ENCODE peak calls at places on chromosomes 1 and 21, in four cellular contexts. Y is K562, U is SK-N-SH, Z is A549. X is an unnamed sample.

GRCh38 chr1:67190410-67190809 is 24.2 kb downstream of the IL23R start:
- DNase-seq in Y (no peak), U (no peak), Z (peak), X (no peak)

GRCh38 chr21:41767606-41768370 is 936 bp upstream of the RIPK4 start:
- DNase-seq in Y (no peak), U (no peak), Z (peak), X (peak)

GRCh38 chr1:169108897-169109560 is 2.5 kb downstream of the ATP1B1 start:
- DNase-seq in Y (no peak), U (peak), Z (peak), X (peak)

GRCh38 chr1:11784993-11785769 is 20.6 kb downstream of the MTHFR start:
- DNase-seq in Y (peak), U (peak), Z (peak), X (peak)

GRCh38 chr1:57848406-57848805 is 424.5 kb upstream of the DAB1 start:
- DNase-seq in Y (no peak), U (no peak), Z (no peak), X (no peak)

GRCh38 chr1:239222999-239223398 is 163.4 kb upstream of the CHRM3 start:
- DNase-seq in Y (no peak), U (no peak), Z (no peak), X (no peak)

GRCh38 chr1:241749041-241749798 is 97.1 kb downstream of the WDR64 start:
- DNase-seq in Y (no peak), U (no peak), Z (no peak), X (no peak)

GRCh38 chr1:1914101-1914811 is 804 bp upstream of the CALML6 start:
- DNase-seq in Y (no peak), U (no peak), Z (no peak), X (peak)

GRCh38 chr1:98500324-98500723 is 161.2 kb upstream of the SNX7 start:
- DNase-seq in Y (no peak), U (no peak), Z (no peak), X (no peak)

GRCh38 chr1:94989398-94989797 is 62.5 kb upstream of the CNN3 start:
- DNase-seq in Y (no peak), U (peak), Z (no peak), X (no peak)

GRCh38 chr21:31577280-31577679 is 82.2 kb upstream of the SOD1 start:
- DNase-seq in Y (no peak), U (no peak), Z (no peak), X (no peak)

GRCh38 chr1:156090138-156090821 is 8.0 kb upstream of the MEX3A start:
- DNase-seq in Y (no peak), U (no peak), Z (no peak), X (no peak)

GRCh38 chr1:81232505-81232904 is 568.2 kb upstream of the ADGRL2 start:
- DNase-seq in Y (no peak), U (peak), Z (no peak), X (no peak)

GRCh38 chr1:70411360-70411844 is 334 bp downstream of the CTH start:
- DNase-seq in Y (no peak), U (peak), Z (no peak), X (no peak)

GRCh38 chr21:43766734-43767497 is 9.2 kb downstream of the CSTB start:
- DNase-seq in Y (no peak), U (no peak), Z (peak), X (no peak)

GRCh38 chr1:26064591-26064990 is 2.8 kb downstream of the TRIM63 start:
- DNase-seq in Y (no peak), U (no peak), Z (no peak), X (no peak)

GRCh38 chr1:33724348-33724747 is 139.5 kb upstream of the HMGB4 start:
- DNase-seq in Y (no peak), U (no peak), Z (no peak), X (no peak)

GRCh38 chr1:182262425-182262824 is 129.2 kb downstream of the GLUL start:
- DNase-seq in Y (peak), U (no peak), Z (no peak), X (no peak)

GRCh38 chr1:109890115-109890953 is 20.3 kb upstream of the CSF1 start:
- DNase-seq in Y (peak), U (no peak), Z (no peak), X (no peak)

GRCh38 chr1:178910023-178910422 is 39.1 kb upstream of the ANGPTL1 start:
- DNase-seq in Y (no peak), U (no peak), Z (no peak), X (no peak)

GRCh38 chr1:11804666-11805453 is 904 bp downstream of the MTHFR start:
- DNase-seq in Y (peak), U (peak), Z (no peak), X (peak)

GRCh38 chr1:208106218-208106617 is 138.0 kb downstream of the PLXNA2 start:
- DNase-seq in Y (no peak), U (no peak), Z (no peak), X (no peak)

GRCh38 chr1:236502972-236503639 is 20.7 kb upstream of the LGALS8 start:
- DNase-seq in Y (peak), U (no peak), Z (peak), X (peak)

GRCh38 chr1:7372477-7373120 is 398.5 kb upstream of the VAMP3 start:
- DNase-seq in Y (no peak), U (no peak), Z (no peak), X (peak)

DNA sequence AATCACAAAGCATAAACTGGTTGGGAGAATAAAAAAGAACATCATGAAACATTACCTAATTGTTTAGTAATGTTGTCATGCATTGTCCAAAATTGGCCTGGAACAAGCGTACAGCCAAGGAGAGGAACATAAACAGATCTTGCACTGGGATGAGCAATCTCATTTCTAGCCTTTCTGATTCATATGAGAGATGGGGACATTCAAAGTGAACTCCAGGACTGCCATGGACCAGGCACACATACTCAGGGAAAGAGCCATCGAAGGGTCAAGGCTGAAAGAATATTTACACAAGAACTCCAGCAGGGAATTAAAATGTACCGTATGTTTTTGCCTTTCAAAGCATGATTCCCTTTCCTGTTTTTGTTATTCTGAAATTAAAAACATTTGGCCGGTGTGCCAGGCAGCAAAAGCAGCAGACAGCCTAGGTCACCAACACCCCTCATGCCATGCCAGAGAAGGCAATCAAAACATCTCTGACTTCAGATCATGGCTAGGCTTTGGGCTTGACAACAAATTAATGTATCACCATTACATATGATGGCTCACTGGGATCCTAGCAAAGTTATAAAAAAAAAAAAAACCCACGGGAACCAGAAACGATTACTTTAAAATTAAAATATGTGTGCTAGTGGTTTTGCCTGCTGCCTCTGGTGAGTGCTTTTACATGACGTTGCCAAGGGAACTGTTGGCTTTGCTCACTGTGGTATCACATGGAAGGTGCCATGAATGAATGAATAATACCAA is 159.8 kb downstream of the TGFBR3 start:
- DNase-seq in Y (no peak), U (no peak), Z (no peak), X (peak)
- TF ChIP-seq EP300 in Y (no peak), U (no peak), Z (no peak), X (peak)

GRCh38 chr1:91621907-91622306 is 121.3 kb downstream of the CDC7 start:
- DNase-seq in Y (no peak), U (no peak), Z (no peak), X (no peak)

GRCh38 chr1:91621360-91621759 is 120.7 kb downstream of the CDC7 start:
- DNase-seq in Y (no peak), U (no peak), Z (no peak), X (no peak)

GRCh38 chr1:91619881-91620280 is 119.2 kb downstream of the CDC7 start:
- DNase-seq in Y (no peak), U (no peak), Z (no peak), X (no peak)

GRCh38 chr1:91613594-91613993 is 112.9 kb downstream of the CDC7 start:
- DNase-seq in Y (no peak), U (no peak), Z (peak), X (no peak)

GRCh38 chr1:91617242-91617837 is 116.7 kb downstream of the CDC7 start:
- DNase-seq in Y (peak), U (no peak), Z (peak), X (peak)
- TF ChIP-seq EP300 in Y (no peak), U (no peak), Z (no peak), X (no peak)

GRCh38 chr1:161159087-161159914 is at the start of gene USP21:
- DNase-seq in Y (peak), U (peak), Z (peak), X (peak)
- TF ChIP-seq EP300 in Y (peak), U (no peak), Z (no peak), X (no peak)

DNA sequence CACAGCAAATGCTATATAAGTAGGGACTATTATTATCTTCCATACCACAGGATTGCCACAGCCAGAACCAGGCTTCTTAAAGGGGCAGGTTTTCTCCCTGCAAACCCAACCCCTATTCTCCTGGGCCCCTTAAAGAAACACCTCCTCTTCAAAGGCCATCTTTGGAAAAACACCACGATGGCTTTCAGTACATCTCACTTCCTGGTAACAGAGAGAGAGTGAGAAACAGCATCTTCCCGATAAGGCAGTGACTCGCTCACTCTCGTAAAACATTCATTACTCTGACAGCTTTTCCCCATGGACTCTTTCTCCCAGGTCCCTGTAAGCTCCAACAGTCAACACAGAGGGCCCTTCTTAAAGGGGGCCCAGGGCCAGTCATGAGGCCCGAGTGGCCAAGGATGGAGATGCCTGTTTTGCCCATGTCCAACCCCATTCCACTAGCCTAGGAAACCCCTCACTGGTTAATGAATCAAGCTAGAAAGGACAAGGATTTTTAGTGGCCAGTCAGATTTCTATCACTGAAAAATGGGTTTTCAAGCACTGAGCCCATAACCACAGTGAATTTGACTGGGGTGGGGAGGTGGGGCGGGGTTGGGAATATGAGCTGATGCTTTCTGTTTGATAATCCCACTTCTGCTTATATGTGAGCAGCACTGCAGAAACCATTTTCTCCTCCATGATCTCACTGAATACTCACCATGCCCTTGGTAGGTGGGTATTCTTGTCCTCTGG is 3.7 kb upstream of the NAV1 start:
- DNase-seq in Y (peak), U (no peak), Z (peak), X (no peak)
- TF ChIP-seq EP300 in Y (no peak), U (no peak), Z (no peak), X (peak)

GRCh38 chr1:205127646-205128045 is 5.9 kb upstream of the RBBP5 start:
- DNase-seq in Y (no peak), U (no peak), Z (no peak), X (no peak)

GRCh38 chr1:205122489-205122882 is 708 bp upstream of the RBBP5 start:
- DNase-seq in Y (no peak), U (no peak), Z (no peak), X (no peak)

GRCh38 chr1:205124726-205125125 is 2.9 kb upstream of the RBBP5 start:
- DNase-seq in Y (no peak), U (no peak), Z (no peak), X (no peak)

GRCh38 chr1:205118810-205119209 is 3.0 kb downstream of the RBBP5 start:
- DNase-seq in Y (no peak), U (no peak), Z (no peak), X (no peak)

GRCh38 chr1:205121660-205122488 is at the start of gene RBBP5:
- DNase-seq in Y (peak), U (peak), Z (peak), X (peak)
- TF ChIP-seq EP300 in Y (peak), U (peak), Z (peak), X (no peak)

DNA sequence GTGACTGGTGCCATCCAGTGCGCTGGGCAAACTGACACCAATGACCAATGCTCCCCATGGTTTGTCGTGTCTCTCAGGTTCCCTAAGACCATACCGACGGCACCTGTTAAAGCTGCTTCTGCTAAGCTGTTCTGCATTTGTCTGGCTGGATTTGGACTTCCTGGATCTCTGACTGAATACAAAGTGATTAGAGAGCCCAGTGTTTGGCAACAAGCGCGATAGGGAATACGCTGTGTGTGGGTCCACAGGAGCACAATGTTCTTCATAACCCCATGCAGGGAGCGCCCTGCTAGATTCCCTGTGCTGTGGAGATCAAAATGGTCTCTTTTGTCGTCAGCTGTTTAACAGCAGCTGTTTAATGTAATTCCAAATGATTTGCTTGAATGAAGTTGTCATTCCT is 26.0 kb upstream of the ESRRG start:
- DNase-seq in Y (no peak), U (no peak), Z (no peak), X (no peak)
- TF ChIP-seq EP300 in Y (no peak), U (no peak), Z (no peak), X (no peak)

GRCh38 chr21:18424250-18424649 is 20.7 kb upstream of the TMPRSS15 start:
- DNase-seq in Y (no peak), U (no peak), Z (no peak), X (no peak)
- TF ChIP-seq EP300 in Y (no peak), U (no peak), Z (no peak), X (no peak)